ENCODE peak calls at places on chromosomes 3 and 15, in five cellular contexts. N is kidney tubule cell, I is NCI-H2081, B is KBM-7, Q is heart left ventricle. Y is an unnamed sample.

GRCh38 chr3:16297991-16298885 is 33.2 kb downstream of the OXNAD1 start:
- DNase-seq in N (peak; percentile 21), B (no peak), I (no peak), Q (no peak), Y (no peak)

GRCh38 chr15:78988361-78988911 is 43.6 kb upstream of the CTSH start:
- DNase-seq in I (no peak), Q (peak; percentile 74), B (peak; percentile 93), N (peak; percentile 99), Y (peak; percentile 98)

GRCh38 chr15:28932361-28932760 is 46.6 kb downstream of the APBA2 start:
- DNase-seq in N (no peak), I (no peak), B (no peak), Q (no peak), Y (no peak)

GRCh38 chr3:196003611-196004010 is 78.3 kb downstream of the TFRC start:
- DNase-seq in I (no peak), N (no peak), B (no peak), Q (no peak), Y (no peak)

GRCh38 chr3:197001972-197002700 is 27.5 kb downstream of the MELTF start:
- DNase-seq in Q (no peak), B (no peak), I (no peak), N (no peak), Y (no peak)

GRCh38 chr3:174216948-174217718 is 642.0 kb upstream of the NAALADL2 start:
- DNase-seq in B (peak; percentile 43), I (no peak), N (no peak), Q (no peak), Y (no peak)

GRCh38 chr3:16917256-16917935 is 32.6 kb downstream of the PLCL2 start:
- DNase-seq in B (no peak), I (no peak), N (peak; percentile 72), Q (no peak), Y (no peak)

GRCh38 chr3:175398676-175399075 is 539.5 kb downstream of the NAALADL2 start:
- DNase-seq in N (no peak), I (no peak), Q (no peak), B (no peak), Y (no peak)

GRCh38 chr15:44296625-44297524 is 8.4 kb downstream of the GOLM2 start:
- DNase-seq in Q (no peak), N (peak; percentile 82), B (peak; percentile 83), I (no peak), Y (peak; percentile 78)

GRCh38 chr3:166688665-166689064 is 691.4 kb downstream of the ZBBX start:
- DNase-seq in N (no peak), Q (no peak), B (no peak), I (no peak), Y (no peak)

GRCh38 chr15:83398591-83398990 is 48.5 kb upstream of the SH3GL3 start:
- DNase-seq in B (no peak), I (no peak), Q (no peak), N (no peak), Y (no peak)